ENCODE peak calls at places on chromosomes 16 and 17, in five cellular contexts. Z is sciatic nerve, D is K562, O is T-cell, K is A549. Q is an unnamed sample.

GRCh38 chr17:10036511-10037061 is 131.5 kb upstream of the RCVRN start:
- ATAC-seq in K (no peak), Z (peak; percentile 94), O (no peak), D (no peak), Q (no peak)

GRCh38 chr16:79426663-79427062 is 173.9 kb downstream of the MAF start:
- ATAC-seq in K (no peak), D (no peak), O (no peak), Z (no peak), Q (no peak)

GRCh38 chr17:67038861-67039365 is 5.4 kb upstream of the CACNG1 start:
- ATAC-seq in Z (no peak), O (no peak), K (no peak), D (no peak), Q (no peak)

GRCh38 chr17:50072130-50072529 is 16.2 kb downstream of the ITGA3 start:
- ATAC-seq in K (no peak), O (no peak), Z (no peak), D (no peak), Q (no peak)

GRCh38 chr17:42409467-42410351 is 13.3 kb downstream of the CAVIN1 start:
- ATAC-seq in D (no peak), Z (peak; percentile 74), O (no peak), K (peak; percentile 78), Q (peak; percentile 66)

GRCh38 chr16:30095166-30096078 is 591 bp downstream of the YPEL3 start:
- ATAC-seq in K (no peak), Z (no peak), O (peak; percentile 9), D (no peak), Q (no peak)

GRCh38 chr17:57236686-57237299 is 19.5 kb upstream of the MSI2 start:
- ATAC-seq in D (no peak), K (no peak), Z (no peak), O (no peak), Q (no peak)

GRCh38 chr16:75820672-75821071 is 94.4 kb upstream of the CPHXL start:
- ATAC-seq in O (no peak), Z (no peak), K (peak; percentile 87), D (peak; percentile 85), Q (no peak)

GRCh38 chr17:13153036-13153435 is 135.2 kb upstream of the ELAC2 start:
- ATAC-seq in O (no peak), D (no peak), K (no peak), Z (no peak), Q (no peak)

Q was measured in SK-N-SH treated with all-trans-retinoic acid at 6 μM for 48 hours.